ENCODE peak calls at places on chromosomes 2 and 18, in four cellular contexts. K, P, L and U are unnamed samples.

GRCh38 chr2:44010266-44010665 is 14.5 kb upstream of the LRPPRC start:
- DNase-seq in K (no peak), P (no peak), L (no peak), U (no peak)

GRCh38 chr18:477565-477964 is 22.9 kb downstream of the COLEC12 start:
- DNase-seq in K (no peak), P (no peak), L (no peak), U (peak; percentile 30)

GRCh38 chr18:26466026-26466425 is 82.3 kb downstream of the KCTD1 start:
- DNase-seq in K (no peak), P (no peak), L (no peak), U (no peak)

GRCh38 chr2:217662984-217663602 is 339.7 kb downstream of the TNS1 start:
- DNase-seq in K (no peak), P (no peak), L (peak; percentile 61), U (no peak)

GRCh38 chr2:130871843-130872242 is 35.1 kb downstream of the ARHGEF4 start:
- DNase-seq in K (no peak), P (no peak), L (no peak), U (no peak)

GRCh38 chr18:11989966-11990380 is 8.7 kb downstream of the IMPA2 start:
- DNase-seq in K (no peak), P (no peak), L (no peak), U (no peak)

GRCh38 chr2:96113367-96113677 is 3.0 kb downstream of the ADRA2B start:
- DNase-seq in K (no peak), P (no peak), L (no peak), U (no peak)

GRCh38 chr2:227472265-227473018 is 486 bp downstream of the AGFG1 start:
- DNase-seq in K (peak; percentile 68), P (no peak), L (no peak), U (peak; percentile 77)

GRCh38 chr18:44259610-44260009 is 421.1 kb upstream of the SETBP1 start:
- DNase-seq in K (no peak), P (no peak), L (no peak), U (no peak)

GRCh38 chr2:99386011-99386410 is 48.8 kb downstream of the EIF5B start:
- DNase-seq in K (no peak), P (no peak), L (peak; percentile 28), U (no peak)

GRCh38 chr2:65465124-65465523 is 32.7 kb upstream of the SPRED2 start:
- DNase-seq in K (no peak), P (no peak), L (no peak), U (no peak)

GRCh38 chr18:75679347-75679746 is 251.8 kb upstream of the SMIM21 start:
- DNase-seq in K (no peak), P (no peak), L (no peak), U (no peak)

DNA sequence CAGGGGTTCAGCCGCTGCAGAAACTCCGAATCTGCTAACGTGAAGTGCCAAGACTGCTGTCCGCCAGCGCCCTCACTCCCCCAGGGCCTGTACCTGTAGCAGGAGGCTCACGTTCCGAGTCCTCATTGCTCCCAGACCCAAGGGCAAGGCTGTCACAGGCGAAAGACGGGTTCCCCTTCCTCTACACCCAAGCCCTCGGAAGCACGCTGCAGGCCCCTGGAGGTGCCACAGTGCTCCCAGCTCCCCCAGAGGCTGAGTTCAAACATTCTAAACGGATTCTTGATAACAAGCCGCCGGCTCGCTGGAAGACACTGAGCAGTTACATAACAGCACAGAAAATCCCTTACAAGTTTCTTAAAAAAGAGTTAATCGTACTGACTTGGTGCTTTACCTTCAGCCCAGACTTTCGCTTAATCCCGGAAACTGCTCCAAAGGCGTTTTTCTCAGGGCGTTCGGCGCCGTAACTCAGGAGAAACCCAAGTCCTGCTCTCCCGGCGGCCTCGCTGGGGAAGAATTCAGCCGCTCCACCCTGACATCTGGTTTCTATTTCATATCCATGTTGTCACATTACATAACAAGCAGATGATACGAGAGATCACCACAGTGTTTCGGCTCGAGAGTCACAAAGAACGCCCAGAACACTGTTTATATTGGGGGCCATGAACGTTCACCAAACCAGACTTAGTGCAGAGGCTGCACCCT is 92.0 kb downstream of the HDAC4 start:
- DNase-seq in K (peak; percentile 43), P (no peak), L (peak; percentile 80), U (no peak)
- TF ChIP-seq POLR2A in K (no peak), P (no peak), L (peak; percentile 29), U (no peak)

DNA sequence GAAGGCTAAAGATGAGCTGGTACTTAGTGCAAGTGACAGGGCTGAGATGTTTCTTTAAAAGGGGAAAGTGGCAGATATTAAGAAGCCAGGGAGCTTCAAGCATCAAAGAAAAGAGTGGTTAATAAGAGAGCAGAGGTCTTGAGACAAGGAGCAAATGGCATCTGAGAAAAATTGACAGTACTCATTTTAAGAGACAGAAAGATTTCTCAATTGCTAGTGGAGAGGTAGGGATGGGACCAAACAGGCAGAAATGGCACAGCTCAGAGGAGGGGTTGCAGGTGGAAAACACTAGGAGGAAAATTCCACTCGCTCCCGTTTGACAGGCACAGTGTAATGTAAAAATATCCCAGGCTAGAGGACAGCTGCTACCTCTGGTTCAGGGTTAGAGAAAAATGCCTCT is 593.4 kb upstream of the LRATD1 start:
- DNase-seq in K (no peak), P (no peak), L (no peak), U (no peak)
- TF ChIP-seq POLR2A in K (no peak), P (no peak), L (no peak), U (no peak)

DNA sequence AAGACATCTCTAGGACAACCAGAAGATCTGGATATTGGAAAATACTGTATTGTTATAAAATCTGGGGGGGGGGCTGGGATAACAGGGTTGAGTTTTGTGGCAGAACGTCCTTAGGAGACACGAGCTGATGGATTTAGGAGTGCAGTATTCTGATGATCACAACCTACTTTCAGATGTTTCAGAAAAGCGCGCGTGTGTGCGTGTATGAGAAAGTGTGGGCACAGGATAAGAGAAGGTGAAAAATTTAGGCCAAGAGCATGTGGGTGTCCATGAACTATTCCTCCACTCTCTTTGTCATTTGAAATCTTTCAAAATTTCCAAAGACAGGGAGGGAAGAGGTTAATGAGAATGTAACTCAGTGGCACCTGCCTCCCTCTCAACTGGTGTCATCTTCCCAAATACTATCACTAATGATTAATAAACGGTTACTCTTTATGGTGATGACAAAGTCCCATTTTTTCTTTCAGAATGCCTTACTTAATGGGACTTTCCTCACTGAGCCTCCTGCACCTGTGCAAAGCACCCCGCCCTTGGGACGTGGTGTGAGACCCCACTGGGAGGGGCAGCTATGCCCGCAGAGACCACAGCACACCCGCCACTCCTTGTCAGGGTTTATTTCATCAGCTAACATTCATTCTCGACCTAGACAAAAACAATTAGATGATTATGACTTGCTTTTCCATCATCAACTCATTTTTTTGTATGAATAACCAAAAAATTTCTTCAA is 53.6 kb downstream of the HS6ST1 start:
- DNase-seq in K (no peak), P (no peak), L (no peak), U (no peak)
- TF ChIP-seq POLR2A in K (no peak), P (no peak), L (no peak), U (no peak)

GRCh38 chr2:219279151-219279915 is at the start of gene DNAJB2:
- DNase-seq in K (peak; percentile 94), P (no peak), L (peak; percentile 99), U (peak; percentile 100)

GRCh38 chr2:219280682-219281081 is 1.5 kb downstream of the DNAJB2 start:
- DNase-seq in K (no peak), P (no peak), L (no peak), U (no peak)

GRCh38 chr2:219278655-219279150 is 463 bp upstream of the DNAJB2 start:
- DNase-seq in K (no peak), P (no peak), L (no peak), U (no peak)

GRCh38 chr2:219281588-219281987 is 2.4 kb downstream of the DNAJB2 start:
- DNase-seq in K (no peak), P (no peak), L (no peak), U (no peak)

DNA sequence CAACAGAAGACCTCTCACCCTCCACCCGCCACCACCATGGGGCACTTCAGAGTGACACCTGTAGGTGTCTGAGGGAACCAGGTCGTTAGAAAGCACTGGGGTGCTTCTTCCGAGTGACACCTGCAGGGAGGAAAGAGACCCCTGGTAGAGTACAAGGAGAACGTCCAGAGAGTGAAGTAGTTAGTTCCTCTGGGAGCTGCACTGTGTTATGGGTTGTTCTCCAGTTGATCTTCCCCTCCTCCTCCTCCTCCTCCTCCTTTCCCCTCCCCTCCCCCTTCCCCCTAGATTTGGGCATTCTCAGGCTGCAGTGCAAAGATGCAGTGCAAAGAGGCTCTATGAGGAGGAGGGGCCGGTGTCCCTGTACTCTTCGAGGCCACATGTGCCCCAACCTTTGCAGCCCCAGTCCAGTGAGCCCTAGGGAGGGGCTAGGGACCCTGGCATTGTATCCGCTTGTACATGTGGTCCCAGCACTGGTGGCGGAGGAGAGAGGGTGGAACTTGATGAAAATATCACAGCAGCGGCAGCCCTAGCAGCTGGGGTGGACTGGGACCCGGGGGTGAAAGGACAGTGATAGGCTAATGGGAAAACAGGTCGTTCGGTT is 850 bp downstream of the DNAJB2 start:
- DNase-seq in K (no peak), P (no peak), L (no peak), U (no peak)
- TF ChIP-seq POLR2A in K (no peak), P (no peak), L (no peak), U (peak; percentile 50)

DNA sequence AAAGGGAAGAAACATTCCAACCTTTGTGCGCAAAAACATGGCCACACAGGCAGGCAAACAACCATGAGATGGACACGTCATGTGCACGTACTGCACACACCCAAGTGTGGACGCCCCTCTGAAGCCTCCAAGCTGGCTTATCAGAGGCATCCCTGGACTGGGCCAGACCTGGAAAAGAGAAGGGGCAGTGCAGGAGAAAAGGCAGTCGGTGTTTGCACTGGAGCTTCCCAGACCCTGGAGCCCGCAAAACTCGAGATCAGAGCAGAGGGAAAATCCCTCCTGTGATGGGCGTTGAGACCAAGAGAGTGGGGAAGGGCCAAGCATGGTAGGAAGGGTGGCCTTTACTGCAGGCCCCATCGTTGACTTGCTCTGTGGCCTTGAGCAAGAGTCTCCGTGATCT is 269.5 kb downstream of the CYRIA start:
- DNase-seq in K (no peak), P (no peak), L (no peak), U (no peak)
- TF ChIP-seq POLR2A in K (no peak), P (no peak), L (no peak), U (no peak)

DNA sequence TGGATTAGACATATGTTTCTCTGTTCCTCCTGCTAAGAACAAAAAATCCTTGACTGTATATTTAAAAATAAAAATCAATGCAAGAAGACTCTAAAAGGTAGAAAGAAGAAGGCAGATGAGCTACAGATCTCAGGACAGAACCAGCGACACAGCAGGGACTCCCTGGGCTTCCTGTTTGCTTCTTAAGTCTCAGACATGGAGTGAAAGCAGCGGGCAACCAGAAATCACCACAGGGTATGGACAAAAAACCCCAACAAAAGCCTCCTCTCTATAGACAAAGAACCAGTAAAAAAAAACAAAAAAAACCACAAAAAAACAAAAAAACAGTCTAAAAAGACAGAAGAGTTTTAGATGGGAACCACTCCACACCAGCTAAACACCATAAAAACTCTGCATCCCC is 971.0 kb upstream of the GYPC start:
- DNase-seq in K (no peak), P (no peak), L (no peak), U (no peak)
- TF ChIP-seq POLR2A in K (no peak), P (no peak), L (no peak), U (no peak)

GRCh38 chr2:241842620-241843211 is 16.0 kb downstream of the PDCD1 start:
- DNase-seq in K (peak; percentile 56), P (no peak), L (no peak), U (no peak)
- TF ChIP-seq POLR2A in K (no peak), P (no peak), L (no peak), U (no peak)

DNA sequence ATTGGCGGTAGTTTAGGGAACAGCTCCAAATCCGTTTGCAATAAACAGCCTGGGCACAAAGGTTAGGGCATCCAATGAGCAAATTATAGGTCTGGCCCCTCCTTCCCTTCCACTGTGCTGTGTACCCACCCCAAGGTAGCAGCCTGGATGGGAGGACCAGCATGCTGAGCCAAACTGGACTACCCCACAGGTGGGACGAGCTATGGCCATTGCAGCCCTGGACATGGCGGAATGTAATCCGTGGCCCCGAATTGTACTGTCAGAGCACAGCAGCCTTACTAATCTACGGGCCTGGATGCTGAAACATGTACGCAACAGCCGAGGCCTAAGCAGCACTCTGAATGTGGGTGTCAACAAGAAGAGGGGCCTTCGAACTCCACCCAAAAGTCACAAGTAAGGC is 6.7 kb downstream of the AGBL5 start:
- DNase-seq in K (no peak), P (no peak), L (no peak), U (peak; percentile 65)
- TF ChIP-seq POLR2A in K (no peak), P (no peak), L (no peak), U (no peak)

GRCh38 chr18:24039666-24040065 is 25.1 kb downstream of the TTC39C start:
- DNase-seq in K (no peak), P (no peak), L (no peak), U (no peak)
- TF ChIP-seq POLR2A in K (no peak), P (no peak), L (no peak), U (no peak)